ENCODE peak calls at places on chromosomes 2 and 18, in five cellular contexts. T is K562, E is HepG2, U is GM12878, Q is SK-N-SH. L is an unnamed sample.

GRCh38 chr2:65027611-65028244 is 28.5 kb upstream of the CEP68 start:
- DNase-seq in E (no peak), T (no peak), U (no peak), Q (no peak), L (no peak)

GRCh38 chr2:32947076-32947483 is 327 bp downstream of the LTBP1 start:
- DNase-seq in E (no peak), T (peak), U (no peak), Q (no peak), L (no peak)

GRCh38 chr18:3652380-3653262 is 202.6 kb downstream of the TGIF1 start:
- DNase-seq in U (no peak), E (peak), Q (peak), T (peak), L (peak)

GRCh38 chr2:191247381-191248057 is 2.3 kb downstream of the MYO1B start:
- DNase-seq in Q (peak), U (no peak), E (peak), T (peak), L (no peak)

GRCh38 chr2:133871810-133872209 is 303.5 kb upstream of the NCKAP5 start:
- DNase-seq in Q (no peak), T (no peak), U (no peak), E (no peak), L (no peak)

GRCh38 chr18:62964432-62964831 is 249.1 kb downstream of the PHLPP1 start:
- DNase-seq in T (no peak), U (no peak), E (no peak), Q (no peak), L (no peak)

GRCh38 chr2:86622409-86622877 is 1.2 kb downstream of the RNF103 start:
- DNase-seq in Q (peak), E (no peak), T (peak), U (no peak), L (peak)

GRCh38 chr2:108297436-108298141 is 8.9 kb downstream of the SULT1C2 start:
- DNase-seq in U (no peak), Q (no peak), T (no peak), E (no peak), L (no peak)

GRCh38 chr2:31440764-31441163 is 26.2 kb upstream of the XDH start:
- DNase-seq in U (no peak), Q (no peak), T (no peak), E (no peak), L (no peak)

GRCh38 chr2:74008761-74009395 is 24.2 kb downstream of the TET3 start:
- DNase-seq in T (no peak), U (no peak), E (no peak), Q (no peak), L (no peak)

GRCh38 chr2:236646871-236647270 is 77.2 kb downstream of the ACKR3 start:
- DNase-seq in U (no peak), Q (no peak), T (no peak), E (no peak), L (no peak)

GRCh38 chr2:190477563-190478454 is 56.7 kb downstream of the NEMP2 start:
- DNase-seq in T (peak), U (no peak), Q (no peak), E (no peak), L (no peak)

GRCh38 chr18:77137851-77138250 is 5.3 kb upstream of the MBP start:
- DNase-seq in U (no peak), T (no peak), E (no peak), Q (no peak), L (no peak)

GRCh38 chr2:74371421-74371820 is 8.7 kb downstream of the DCTN1 start:
- DNase-seq in U (no peak), Q (no peak), E (no peak), T (no peak), L (no peak)

GRCh38 chr2:109635426-109636289 is 21.5 kb downstream of the SOWAHC start:
- DNase-seq in E (no peak), U (no peak), Q (no peak), T (no peak), L (no peak)

GRCh38 chr2:25821225-25822056 is 56.8 kb downstream of the ASXL2 start:
- DNase-seq in E (no peak), Q (no peak), T (peak), U (no peak), L (no peak)

GRCh38 chr2:237118025-237118424 is 32.3 kb downstream of the COPS8 start:
- DNase-seq in Q (no peak), U (no peak), E (no peak), T (no peak), L (no peak)

GRCh38 chr2:27014771-27015433 is 17.9 kb upstream of the TMEM214 start:
- DNase-seq in T (no peak), U (no peak), E (peak), Q (no peak), L (no peak)

GRCh38 chr2:232543491-232543890 is 4.0 kb downstream of the CHRNG start:
- DNase-seq in Q (peak), U (no peak), T (no peak), E (no peak), L (no peak)

DNA sequence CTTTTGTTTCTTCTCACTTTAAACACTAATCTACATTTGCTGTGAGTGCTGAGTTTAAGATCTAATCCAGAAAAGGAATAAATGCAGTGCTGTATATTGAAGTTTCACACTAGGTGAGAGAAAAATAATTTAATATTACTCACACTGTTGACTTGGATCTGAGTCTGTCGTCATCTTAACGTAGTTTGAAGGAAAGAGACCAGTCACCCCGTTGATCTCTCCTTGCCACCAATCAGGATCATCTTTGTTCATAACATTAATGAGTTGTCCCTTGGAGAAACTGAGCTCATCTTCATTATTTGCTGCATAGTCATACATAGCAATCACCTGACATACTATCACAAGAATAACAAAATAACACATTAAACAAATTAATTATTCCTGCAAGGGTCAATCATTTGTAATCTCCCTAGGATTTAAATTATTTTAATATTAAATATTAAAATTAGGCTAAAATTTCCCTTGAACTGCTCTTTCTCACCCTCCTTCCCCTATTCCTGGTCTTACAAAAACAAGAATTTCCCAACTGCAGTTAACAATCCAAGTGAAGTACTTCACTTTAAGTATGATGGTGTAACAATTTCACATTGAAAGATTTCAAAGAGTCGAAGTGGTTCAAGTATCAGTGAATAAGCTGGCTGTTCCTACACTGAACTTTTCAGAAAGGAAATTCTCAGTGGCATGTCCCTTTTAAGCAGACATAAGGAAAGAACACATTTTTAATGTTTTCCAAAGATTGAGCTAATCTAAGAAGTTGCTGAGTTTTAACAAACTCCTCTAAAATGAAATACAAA is 71.3 kb downstream of the FAM228A start:
- DNase-seq in Q (no peak), T (no peak), U (no peak), E (no peak), L (no peak)
- H3K27ac ChIP-seq in Q (no peak), T (no peak), U (no peak), E (no peak), L (no peak)

GRCh38 chr18:55577812-55578539 is 10.0 kb downstream of the TCF4 start:
- DNase-seq in U (no peak), E (no peak), T (peak), Q (peak), L (no peak)
- TF ChIP-seq REST in U (no peak), E (no peak), T (no peak), Q (no peak), L (no peak)

DNA sequence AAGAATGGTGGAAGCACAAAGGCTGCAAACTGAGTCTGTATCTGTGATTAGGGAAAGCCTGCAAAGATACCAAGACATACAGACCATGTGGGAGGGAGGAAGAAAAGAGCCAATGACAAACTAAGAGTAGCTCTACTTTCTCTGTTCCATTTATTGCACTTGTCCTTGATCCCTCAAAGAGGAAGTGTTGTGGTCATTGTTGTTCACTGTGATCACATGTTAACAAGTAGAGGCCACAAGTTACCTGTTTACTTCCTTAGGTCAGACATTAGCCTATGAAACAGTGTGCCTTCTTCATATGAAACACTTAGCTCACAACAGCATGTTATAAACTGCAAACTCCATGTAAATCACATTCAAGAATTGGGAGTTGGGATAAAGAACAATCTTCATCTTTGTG is 32.6 kb downstream of the MAP2 start:
- DNase-seq in Q (no peak), U (no peak), E (no peak), T (no peak), L (no peak)
- TF ChIP-seq GABPA in Q (no peak), U (no peak), E (no peak), T (no peak), L (no peak)

GRCh38 chr2:199460808-199461454 is 3.2 kb upstream of the SATB2 start:
- DNase-seq in U (no peak), T (no peak), E (no peak), Q (no peak), L (no peak)

GRCh38 chr2:199462167-199462976 is 4.6 kb upstream of the SATB2 start:
- DNase-seq in E (no peak), U (no peak), T (no peak), Q (peak), L (no peak)

GRCh38 chr2:199463000-199463692 is 5.4 kb upstream of the SATB2 start:
- DNase-seq in U (no peak), Q (peak), T (no peak), E (no peak), L (peak)

GRCh38 chr2:199460101-199460671 is 2.4 kb upstream of the SATB2 start:
- DNase-seq in Q (no peak), U (no peak), T (no peak), E (no peak), L (peak)

GRCh38 chr2:199461455-199462166 is 3.9 kb upstream of the SATB2 start:
- DNase-seq in T (no peak), Q (peak), E (no peak), U (no peak), L (no peak)
- H3K27ac ChIP-seq in T (no peak), Q (no peak), E (no peak), U (no peak), L (peak)

GRCh38 chr2:96369186-96369585 is 33.6 kb downstream of the NCAPH start:
- DNase-seq in T (no peak), U (no peak), Q (no peak), E (no peak), L (no peak)

DNA sequence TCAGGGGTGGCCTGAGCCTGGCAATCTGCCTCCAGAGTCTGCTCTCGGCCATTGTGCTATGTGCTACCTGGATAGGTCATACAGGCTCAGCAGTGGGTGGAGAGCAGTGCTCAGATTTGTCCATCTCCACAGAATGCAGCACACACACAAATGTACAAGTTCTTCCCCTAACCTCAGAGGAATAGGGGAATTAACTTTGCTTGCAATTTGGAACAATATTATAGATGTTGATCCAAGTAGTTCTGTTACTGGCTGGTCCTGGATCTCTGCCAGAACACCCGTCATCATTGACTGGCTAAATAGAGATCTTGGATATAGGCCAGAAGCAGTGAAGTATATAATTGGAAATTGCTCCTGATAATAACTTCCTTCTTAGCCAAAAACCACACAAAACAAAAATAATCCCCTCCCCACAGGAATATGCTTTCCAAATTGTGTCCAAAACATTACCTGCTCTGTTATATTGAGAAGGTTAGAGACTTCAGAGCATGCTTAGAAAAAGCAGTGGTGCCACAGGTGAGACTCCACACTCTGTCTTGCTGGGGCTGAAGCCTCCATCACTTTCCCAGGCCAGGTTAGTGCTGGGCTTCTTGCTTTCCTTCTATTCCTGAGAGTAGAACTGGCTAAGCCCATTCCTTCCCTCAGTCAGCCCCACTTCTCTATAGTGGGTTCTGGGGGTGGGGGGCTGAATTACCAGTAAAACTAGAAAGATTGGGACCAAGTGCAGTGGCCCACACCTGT is 38.8 kb downstream of the NCAPH start:
- DNase-seq in U (no peak), T (peak), Q (peak), E (no peak), L (no peak)
- TF ChIP-seq REST in U (no peak), T (no peak), Q (no peak), E (no peak), L (no peak)

GRCh38 chr2:156909983-156910382 is 347.5 kb upstream of the GALNT5 start:
- DNase-seq in Q (no peak), T (no peak), U (no peak), E (no peak), L (no peak)
- TF ChIP-seq GABPA in Q (no peak), T (no peak), U (no peak), E (no peak), L (no peak)

DNA sequence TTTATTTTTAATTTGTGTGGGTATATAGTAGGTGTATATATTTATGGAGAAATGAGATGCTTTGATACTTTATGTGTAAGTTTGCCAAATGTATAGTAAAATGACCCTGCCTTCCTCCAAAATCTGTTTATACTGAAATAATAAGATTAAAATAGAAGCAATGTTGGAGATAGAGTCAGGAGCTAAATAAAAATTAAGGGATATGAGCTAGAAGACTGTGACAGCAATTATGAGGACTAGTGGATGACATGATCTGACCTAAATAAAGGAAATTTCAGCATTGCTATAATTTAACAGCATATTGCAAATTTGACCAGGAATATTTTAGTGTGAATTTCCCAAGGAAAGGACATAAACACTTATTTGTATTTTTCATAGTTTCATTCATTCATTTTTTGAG is 60.7 kb downstream of the ITGB6 start:
- DNase-seq in Q (no peak), T (no peak), U (no peak), E (no peak), L (no peak)
- H3K27ac ChIP-seq in Q (peak), T (no peak), U (no peak), E (no peak), L (no peak)

GRCh38 chr2:38427053-38427452 is 50.0 kb upstream of the ATL2 start:
- DNase-seq in Q (no peak), T (no peak), E (no peak), U (no peak), L (no peak)
- TF ChIP-seq REST in Q (no peak), T (no peak), E (no peak), U (no peak), L (no peak)

DNA sequence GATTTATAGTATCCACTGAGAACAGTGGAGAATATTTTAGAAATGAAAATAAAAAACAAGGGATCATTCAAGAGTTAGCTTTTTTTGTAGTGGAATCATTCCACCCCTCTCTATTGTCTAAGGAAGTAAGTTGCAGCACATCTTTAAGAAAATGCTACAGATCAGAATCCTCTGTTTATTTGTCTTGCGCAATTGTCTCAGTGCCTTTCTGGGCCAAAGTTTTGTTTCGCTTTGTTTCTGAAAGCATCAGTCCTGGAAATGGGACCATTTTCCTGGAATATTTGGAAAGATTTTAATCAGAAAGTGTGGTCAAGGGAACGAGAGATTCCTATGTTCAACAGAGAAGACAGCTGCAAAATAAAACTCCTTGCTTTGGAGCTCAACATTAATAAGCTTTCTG is 74.1 kb downstream of the NRXN1 start:
- DNase-seq in T (no peak), Q (no peak), E (no peak), U (no peak), L (no peak)
- TF ChIP-seq GABPA in T (no peak), Q (no peak), E (no peak), U (no peak), L (no peak)

GRCh38 chr2:127530245-127531132 is 4.2 kb upstream of the IWS1 start:
- DNase-seq in T (no peak), U (no peak), E (no peak), Q (no peak), L (no peak)
- H3K27ac ChIP-seq in T (no peak), U (no peak), E (no peak), Q (no peak), L (no peak)